ENCODE peak calls at places on chromosomes 16 and 17, in ten cellular contexts. I is mesothelial cell of epicardium; G is body of pancreas; T is frontal cortex; W is activated CD4-positive, CD25-positive, alpha-beta regulatory T cell; Q is HFF-Myc; J is stimulated activated CD8-positive, alpha-beta memory T cell treated with anti-CD3 and anti-CD28 coated beads, Interleukin-4, amount 100 ng/mL, for 24 hours; Z is activated T-helper 1 cell treated with Interleukin-2 at 50 U/mL for 16 hours; P is anterior cingulate cortex; Y is EH. H is an unnamed sample.

GRCh38 chr17:74631468-74632195 is 8.1 kb upstream of the CD300E start:
- DNase-seq in P (no peak), Y (no peak), Z (no peak), Q (no peak), J (no peak), W (no peak), G (no peak), I (peak; percentile 53), T (no peak), H (peak; percentile 22)

GRCh38 chr16:89319883-89320716 is 102.6 kb downstream of the ZNF778 start:
- DNase-seq in T (no peak), G (peak; percentile 59), W (peak; percentile 30), Z (no peak), J (no peak), Q (no peak), P (no peak), I (peak; percentile 59), Y (peak; percentile 91), H (peak; percentile 45)

GRCh38 chr16:75099738-75100615 is 16.6 kb downstream of the LDHD start:
- DNase-seq in Y (peak; percentile 63), Q (no peak), G (no peak), J (peak; percentile 22), Z (no peak), W (no peak), P (no peak), T (no peak), I (no peak), H (no peak)

GRCh38 chr17:57662644-57663308 is 82.3 kb downstream of the CCDC182 start:
- DNase-seq in J (peak; percentile 16), Y (peak; percentile 100), T (peak; percentile 82), W (no peak), I (peak; percentile 95), G (peak; percentile 89), Z (no peak), Q (peak; percentile 96), P (peak; percentile 78), H (peak; percentile 96)

GRCh38 chr17:79504181-79504605 is 106.7 kb downstream of the RBFOX3 start:
- DNase-seq in G (no peak), Q (no peak), W (no peak), Y (no peak), I (no peak), P (no peak), T (no peak), Z (no peak), J (no peak), H (no peak)

GRCh38 chr16:20538181-20538580 is 38.0 kb downstream of the ACSM2B start:
- DNase-seq in T (no peak), Z (no peak), G (no peak), J (no peak), I (no peak), P (no peak), W (no peak), Y (no peak), Q (no peak), H (no peak)

GRCh38 chr17:65660947-65661346 is 99.5 kb upstream of the AXIN2 start:
- DNase-seq in Z (no peak), T (no peak), I (no peak), Y (peak; percentile 88), J (no peak), W (no peak), Q (peak; percentile 81), P (no peak), G (no peak), H (no peak)

GRCh38 chr17:66126231-66126630 is 65.7 kb downstream of the CEP112 start:
- DNase-seq in Z (no peak), Q (no peak), T (no peak), G (no peak), Y (no peak), J (no peak), P (no peak), I (no peak), W (no peak), H (no peak)

GRCh38 chr16:14181371-14182050 is 110.4 kb downstream of the MRTFB start:
- DNase-seq in W (no peak), Q (no peak), P (no peak), Y (peak; percentile 89), I (no peak), T (no peak), G (no peak), Z (no peak), J (no peak), H (no peak)

GRCh38 chr17:67569873-67570272 is 147.9 kb upstream of the NOL11 start:
- DNase-seq in Y (peak; percentile 36), J (no peak), Q (no peak), I (no peak), W (no peak), T (no peak), P (no peak), G (no peak), Z (no peak), H (no peak)

GRCh38 chr16:54342001-54342776 is 55.6 kb upstream of the IRX3 start:
- DNase-seq in W (no peak), T (no peak), P (no peak), G (no peak), Y (peak; percentile 65), I (no peak), Q (no peak), Z (no peak), J (no peak), H (no peak)

GRCh38 chr17:28853295-28853694 is 1.5 kb upstream of the ERAL1 start:
- DNase-seq in P (no peak), J (no peak), I (no peak), Z (no peak), T (no peak), Y (no peak), G (no peak), W (no peak), Q (no peak), H (no peak)

GRCh38 chr16:20051611-20052010 is 22.1 kb downstream of the GPR139 start:
- DNase-seq in P (no peak), J (no peak), Z (no peak), Y (no peak), I (no peak), G (no peak), Q (no peak), T (no peak), W (no peak), H (no peak)

GRCh38 chr17:4556996-4557395 is 1.8 kb upstream of the MYBBP1A start:
- DNase-seq in I (no peak), W (no peak), T (no peak), Y (no peak), P (no peak), Z (no peak), J (no peak), G (no peak), Q (no peak), H (no peak)

GRCh38 chr17:43118679-43119615 is 6.2 kb downstream of the BRCA1 start:
- DNase-seq in J (no peak), P (no peak), Q (no peak), Y (no peak), W (no peak), T (no peak), G (no peak), I (no peak), Z (no peak), H (no peak)

GRCh38 chr17:81063488-81064093 is 28.6 kb downstream of the BAIAP2 start:
- DNase-seq in Z (no peak), I (no peak), W (no peak), Q (no peak), J (no peak), P (no peak), T (no peak), Y (no peak), G (no peak), H (no peak)

GRCh38 chr17:72430611-72431432 is 310.0 kb downstream of the SOX9 start:
- DNase-seq in T (no peak), Z (no peak), Q (no peak), J (no peak), P (no peak), W (no peak), G (no peak), Y (no peak), I (no peak), H (no peak)

GRCh38 chr16:180101-180920 is at the start of gene HBQ1:
- DNase-seq in J (no peak), Y (peak; percentile 16), G (no peak), Z (no peak), W (no peak), T (no peak), I (peak; percentile 79), Q (no peak), P (no peak), H (no peak)

GRCh38 chr17:42878123-42878880 is 22.3 kb upstream of the G6PC1 start:
- DNase-seq in T (no peak), G (peak; percentile 29), W (no peak), Z (no peak), Y (peak; percentile 8), Q (no peak), J (no peak), P (no peak), I (no peak), H (no peak)

GRCh38 chr16:31354394-31355291 is at the start of gene ITGAX:
- DNase-seq in P (no peak), T (no peak), Q (peak; percentile 11), G (peak; percentile 23), I (no peak), W (no peak), Z (no peak), Y (peak; percentile 30), J (peak; percentile 71), H (peak; percentile 43)

GRCh38 chr16:24309222-24309905 is 53.2 kb downstream of the CACNG3 start:
- DNase-seq in Y (peak; percentile 3), T (no peak), P (no peak), G (peak; percentile 37), I (no peak), Z (no peak), Q (no peak), W (no peak), J (no peak), H (no peak)

GRCh38 chr17:77365584-77366186 is 224.9 kb downstream of the SEC14L1 start:
- DNase-seq in Y (peak; percentile 95), J (no peak), P (no peak), I (no peak), Z (no peak), T (no peak), G (peak; percentile 58), Q (no peak), W (no peak), H (no peak)

GRCh38 chr16:47142469-47143328 is 1.0 kb downstream of the NETO2 start:
- DNase-seq in P (no peak), T (peak; percentile 56), J (no peak), G (peak; percentile 15), W (no peak), I (peak; percentile 62), Z (peak; percentile 1), Q (no peak), Y (peak; percentile 34), H (no peak)

GRCh38 chr17:82940226-82941020 is 100.6 kb upstream of the ZNF750 start:
- DNase-seq in J (no peak), W (no peak), P (no peak), Z (no peak), I (no peak), Y (no peak), G (no peak), T (no peak), Q (no peak), H (no peak)

GRCh38 chr16:89048087-89048729 is 45.4 kb upstream of the ACSF3 start:
- DNase-seq in Q (no peak), P (no peak), I (no peak), J (no peak), W (no peak), T (no peak), G (no peak), Y (no peak), Z (no peak), H (no peak)

GRCh38 chr17:73011016-73011486 is 81.4 kb downstream of the SLC39A11 start:
- DNase-seq in I (no peak), J (no peak), Z (no peak), Q (no peak), Y (no peak), G (no peak), P (no peak), W (no peak), T (no peak), H (no peak)

GRCh38 chr17:34235389-34236028 is 19.6 kb upstream of the CCL2 start:
- DNase-seq in Q (no peak), Z (no peak), Y (peak; percentile 72), W (no peak), G (peak; percentile 56), T (no peak), P (no peak), J (no peak), I (no peak), H (no peak)

GRCh38 chr16:81636298-81636960 is 142.7 kb upstream of the PLCG2 start:
- DNase-seq in Q (no peak), I (no peak), G (no peak), J (no peak), P (no peak), Z (no peak), T (no peak), W (no peak), Y (no peak), H (no peak)